ENCODE peak calls at places on chromosomes 13 and 19, in four cellular contexts. E is stimulated activated naive B cell treated with anti-CD40 and anti-IgM and Interleukin-4, amounts not matched to agents 10 μg/mL and 1 μg/mL and 100 μg/mL, for 72 hours; S is HCT116; F is stimulated activated CD4-positive, alpha-beta T cell treated with anti-CD3 and anti-CD28 coated beads, Interleukin-12 subunit alpha, Interleukin-12 subunit beta, amount 100 ng/mL, for 4 hours. I is an unnamed sample.

GRCh38 chr19:16327911-16328823 is 3.5 kb downstream of the KLF2 start:
- DNase-seq in E (peak), S (no peak), F (no peak), I (no peak)

GRCh38 chr13:44294868-44295267 is 78.8 kb upstream of the SERP2 start:
- DNase-seq in S (no peak), E (no peak), F (no peak), I (no peak)

GRCh38 chr13:111092685-111093084 is 22.4 kb upstream of the ARHGEF7 start:
- DNase-seq in F (no peak), E (no peak), S (no peak), I (no peak)

GRCh38 chr13:67366533-67366932 is 136.4 kb upstream of the PCDH9 start:
- DNase-seq in S (peak), E (no peak), F (no peak), I (no peak)

GRCh38 chr19:49641688-49642487 is at the start of gene SCAF1:
- DNase-seq in F (peak), S (peak), E (peak), I (peak)

GRCh38 chr13:100156786-100157185 is 67.9 kb downstream of the PCCA start:
- DNase-seq in E (no peak), F (no peak), S (no peak), I (no peak)

GRCh38 chr13:33918199-33918932 is 100.4 kb downstream of the RFC3 start:
- DNase-seq in S (no peak), F (no peak), E (no peak), I (peak)

GRCh38 chr13:53341144-53341510 is 312.5 kb downstream of the OLFM4 start:
- DNase-seq in S (no peak), F (no peak), E (no peak), I (no peak)

GRCh38 chr19:56112313-56112709 is 8.8 kb downstream of the ZNF787 start:
- DNase-seq in F (no peak), S (no peak), E (no peak), I (no peak)

GRCh38 chr13:98173431-98173921 is 3.6 kb downstream of the RNF113B start:
- DNase-seq in S (peak), F (no peak), E (no peak), I (no peak)

GRCh38 chr19:30385174-30385573 is 13.0 kb downstream of the ZNF536 start:
- DNase-seq in E (no peak), F (no peak), S (no peak), I (no peak)

GRCh38 chr13:52361225-52361624 is 44.7 kb downstream of the THSD1 start:
- DNase-seq in S (no peak), F (no peak), E (no peak), I (no peak)

GRCh38 chr13:24043590-24044350 is 116.8 kb upstream of the SPATA13 start:
- DNase-seq in S (no peak), F (no peak), E (no peak), I (no peak)

GRCh38 chr19:16259385-16260159 is 61.9 kb downstream of the AP1M1 start:
- DNase-seq in E (peak), S (no peak), F (no peak), I (no peak)

GRCh38 chr13:73273737-73274136 is 214.9 kb downstream of the KLF5 start:
- DNase-seq in F (no peak), S (no peak), E (no peak), I (no peak)

GRCh38 chr19:56253737-56254136 is 18.8 kb upstream of the EDDM13 start:
- DNase-seq in F (no peak), S (peak), E (no peak), I (peak)

GRCh38 chr19:35665157-35665556 is 1.2 kb upstream of the UPK1A start:
- DNase-seq in E (no peak), S (no peak), F (no peak), I (no peak)

GRCh38 chr13:88908896-88909535 is 1237.8 kb downstream of the SLITRK5 start:
- DNase-seq in E (no peak), F (no peak), S (no peak), I (no peak)

GRCh38 chr19:40150170-40150569 is 41.1 kb upstream of the MAP3K10 start:
- DNase-seq in F (no peak), S (no peak), E (no peak), I (no peak)

GRCh38 chr19:33780251-33780650 is 16.4 kb upstream of the KCTD15 start:
- DNase-seq in F (no peak), E (no peak), S (no peak), I (no peak)

GRCh38 chr19:7668842-7669241 is at the start of gene RETN:
- DNase-seq in S (no peak), E (no peak), F (no peak), I (no peak)

GRCh38 chr13:40440990-40441820 is 225.2 kb downstream of the FOXO1 start:
- DNase-seq in S (no peak), F (no peak), E (no peak), I (no peak)

GRCh38 chr13:47251771-47252170 is 354.9 kb upstream of the HTR2A start:
- DNase-seq in E (no peak), S (no peak), F (no peak), I (no peak)

GRCh38 chr19:35199481-35199880 is 29.1 kb downstream of the FAM187B start:
- DNase-seq in E (no peak), F (no peak), S (no peak), I (no peak)

GRCh38 chr19:17718467-17718987 is 753 bp upstream of the MAP1S start:
- DNase-seq in E (no peak), S (no peak), F (no peak), I (no peak)

GRCh38 chr19:48635966-48636858 is 967 bp downstream of the DBP start:
- DNase-seq in E (no peak), S (no peak), F (no peak), I (no peak)

GRCh38 chr13:112710855-112711527 is 21.2 kb downstream of the ATP11A start:
- DNase-seq in S (no peak), F (no peak), E (no peak), I (no peak)

GRCh38 chr13:114161028-114161556 is 18.0 kb upstream of the CFAP97D2 start:
- DNase-seq in F (no peak), S (no peak), E (no peak), I (no peak)

GRCh38 chr19:1265611-1266115 is 3.5 kb upstream of the CIRBP start:
- DNase-seq in F (no peak), S (no peak), E (no peak), I (no peak)

GRCh38 chr19:42942187-42942789 is 5.3 kb upstream of the PSG7 start:
- DNase-seq in E (no peak), S (peak), F (no peak), I (no peak)

GRCh38 chr19:58581227-58582141 is 8.3 kb upstream of the MZF1 start:
- DNase-seq in F (peak), E (peak), S (peak), I (peak)

I was measured in Panc1.